ENCODE peak calls at places on chromosomes 4 and X, in six cellular contexts. W, E, T, H, X and D are unnamed samples.

GRCh38 chrX:48864210-48864609 is 28.8 kb upstream of the PCSK1N start:
- DNase-seq in W (no peak), E (no peak), T (no peak), H (no peak), X (no peak), D (no peak)

GRCh38 chr4:19936471-19936870 is 315.2 kb upstream of the SLIT2 start:
- DNase-seq in W (no peak), E (no peak), T (no peak), H (no peak), X (no peak), D (no peak)

GRCh38 chrX:136202889-136203288 is 48.3 kb downstream of the MAP7D3 start:
- DNase-seq in W (no peak), E (no peak), T (no peak), H (no peak), X (no peak), D (no peak)

GRCh38 chr4:155604718-155605601 is 61.7 kb upstream of the GUCY1A1 start:
- DNase-seq in W (no peak), E (no peak), T (no peak), H (no peak), X (no peak), D (no peak)

GRCh38 chr4:5738061-5738460 is 27.1 kb downstream of the EVC start:
- DNase-seq in W (no peak), E (no peak), T (no peak), H (no peak), X (no peak), D (no peak)

GRCh38 chr4:84401669-84402068 is 97.4 kb downstream of the NKX6-1 start:
- DNase-seq in W (peak), E (no peak), T (no peak), H (no peak), X (no peak), D (no peak)

GRCh38 chrX:113157496-113157895 is 316.9 kb upstream of the AMOT start:
- DNase-seq in W (no peak), E (no peak), T (no peak), H (no peak), X (no peak), D (peak)

GRCh38 chr4:57854748-57855147 is 744.6 kb upstream of the IGFBP7 start:
- DNase-seq in W (no peak), E (no peak), T (no peak), H (no peak), X (no peak), D (no peak)

GRCh38 chr4:187283306-187283705 is 559.6 kb upstream of the FAT1 start:
- DNase-seq in W (no peak), E (no peak), T (no peak), H (no peak), X (no peak), D (no peak)

GRCh38 chrX:123859409-123859827 is 435 bp upstream of the XIAP start:
- DNase-seq in W (peak), E (peak), T (no peak), H (no peak), X (no peak), D (peak)

GRCh38 chr4:41307633-41308032 is 50.9 kb downstream of the UCHL1 start:
- DNase-seq in W (no peak), E (no peak), T (no peak), H (no peak), X (no peak), D (no peak)

GRCh38 chr4:64756016-64756415 is 346.8 kb upstream of the TECRL start:
- DNase-seq in W (no peak), E (no peak), T (no peak), H (no peak), X (no peak), D (no peak)

GRCh38 chrX:31126205-31126604 is 54.4 kb upstream of the FTHL17 start:
- DNase-seq in W (no peak), E (no peak), T (no peak), H (peak), X (no peak), D (no peak)

GRCh38 chr4:167035390-167035789 is 198.9 kb downstream of the SPOCK3 start:
- DNase-seq in W (no peak), E (no peak), T (no peak), H (no peak), X (no peak), D (no peak)

GRCh38 chr4:168551945-168552695 is 55.3 kb downstream of the PALLD start:
- DNase-seq in W (no peak), E (no peak), T (no peak), H (no peak), X (no peak), D (no peak)

GRCh38 chrX:44945736-44946135 is 72.7 kb downstream of the KDM6A start:
- DNase-seq in W (no peak), E (no peak), T (no peak), H (no peak), X (no peak), D (no peak)

GRCh38 chrX:149510386-149510785 is 5.3 kb upstream of the IDS start:
- DNase-seq in W (no peak), E (no peak), T (no peak), H (no peak), X (no peak), D (no peak)

GRCh38 chr4:42488114-42488513 is 90.8 kb downstream of the SHISA3 start:
- DNase-seq in W (no peak), E (no peak), T (no peak), H (no peak), X (peak), D (no peak)

GRCh38 chr4:52566136-52567031 is 92.7 kb downstream of the USP46 start:
- DNase-seq in W (no peak), E (no peak), T (no peak), H (peak), X (no peak), D (no peak)

GRCh38 chr4:176230827-176231226 is 35.4 kb upstream of the SPATA4 start:
- DNase-seq in W (no peak), E (no peak), T (no peak), H (no peak), X (no peak), D (no peak)